ENCODE peak calls at places on chromosomes 16 and 17, in nine cellular contexts. P is CD8-positive, alpha-beta T cell; Z is heart right ventricle; T is Panc1; A is lower lobe of right lung; V is ovary; O is endodermal cell; C is esophagus muscularis mucosa; K is tibial artery. M is an unnamed sample.

GRCh38 chr16:30786936-30787612 is at the start of gene ZNF629:
- DNase-seq in Z (peak; percentile 84), V (peak; percentile 74), O (peak; percentile 89), P (peak; percentile 20), A (peak; percentile 75), T (no peak), K (peak; percentile 83), C (no peak), M (peak; percentile 83)

GRCh38 chr17:43456661-43457361 is 27.0 kb upstream of the DHX8 start:
- DNase-seq in Z (peak; percentile 15), O (no peak), V (no peak), C (peak; percentile 93), P (no peak), T (no peak), A (peak; percentile 55), K (no peak), M (no peak)

GRCh38 chr16:50248845-50249244 is 17.5 kb upstream of the ADCY7 start:
- DNase-seq in A (no peak), C (no peak), T (no peak), P (no peak), K (no peak), O (peak; percentile 71), Z (no peak), V (no peak), M (no peak)

GRCh38 chr17:57442914-57443571 is 186.7 kb downstream of the MSI2 start:
- DNase-seq in K (no peak), O (no peak), V (peak; percentile 37), C (no peak), Z (no peak), P (peak; percentile 54), T (no peak), A (no peak), M (no peak)

GRCh38 chr16:51538707-51539604 is 387.9 kb upstream of the SALL1 start:
- DNase-seq in A (no peak), C (peak; percentile 86), T (peak; percentile 78), P (no peak), V (no peak), K (no peak), Z (no peak), O (peak; percentile 65), M (no peak)

GRCh38 chr17:68910789-68911431 is 44.3 kb downstream of the ABCA8 start:
- DNase-seq in V (no peak), Z (no peak), T (no peak), C (no peak), K (no peak), O (no peak), A (no peak), P (no peak), M (no peak)

GRCh38 chr16:57570301-57571070 is 28.0 kb downstream of the ADGRG5 start:
- DNase-seq in K (no peak), O (no peak), T (no peak), C (no peak), Z (no peak), A (no peak), V (no peak), P (no peak), M (no peak)

GRCh38 chr17:69478916-69479315 is 64.4 kb downstream of the MAP2K6 start:
- DNase-seq in O (peak; percentile 24), T (no peak), P (no peak), V (no peak), K (no peak), C (no peak), Z (no peak), A (no peak), M (no peak)

GRCh38 chr16:81429045-81429521 is 15.5 kb upstream of the CMIP start:
- DNase-seq in K (no peak), T (no peak), A (no peak), P (no peak), Z (no peak), C (no peak), V (no peak), O (peak; percentile 90), M (no peak)

GRCh38 chr16:28263305-28263704 is 29.0 kb upstream of the SBK1 start:
- DNase-seq in Z (no peak), T (no peak), K (no peak), V (no peak), P (no peak), C (no peak), A (no peak), O (no peak), M (no peak)

GRCh38 chr17:37458805-37459204 is 30.9 kb upstream of the DUSP14 start:
- DNase-seq in A (no peak), O (no peak), C (no peak), P (no peak), Z (no peak), T (no peak), V (no peak), K (no peak), M (no peak)

GRCh38 chr16:73432794-73433455 is 385.0 kb upstream of the ZFHX3 start:
- DNase-seq in K (no peak), V (no peak), T (no peak), Z (no peak), O (no peak), P (no peak), C (no peak), A (no peak), M (no peak)

GRCh38 chr16:86088287-86088686 is 189.3 kb downstream of the IRF8 start:
- DNase-seq in T (no peak), C (no peak), Z (no peak), P (no peak), K (peak; percentile 0), A (no peak), V (no peak), O (no peak), M (no peak)

GRCh38 chr16:19810817-19811731 is 73.6 kb downstream of the GPRC5B start:
- DNase-seq in Z (no peak), A (no peak), V (no peak), K (no peak), C (no peak), O (no peak), T (no peak), P (no peak), M (no peak)

GRCh38 chr16:85350973-85351372 is 238.7 kb upstream of the CIBAR2 start:
- DNase-seq in Z (peak; percentile 90), V (peak; percentile 80), A (peak; percentile 91), P (no peak), K (peak; percentile 97), T (peak; percentile 63), O (no peak), C (no peak), M (peak; percentile 92)

GRCh38 chr17:48445248-48445620 is 15.2 kb upstream of the SKAP1 start:
- DNase-seq in T (no peak), C (no peak), K (no peak), A (no peak), V (no peak), Z (no peak), P (no peak), O (peak; percentile 35), M (no peak)
- H3K4me1 ChIP-seq in T (no peaks in the 10 kb centered on the region), C (no peaks in the 10 kb centered on the region), K (no peaks in the 10 kb centered on the region), A (peaks cover 9% of the 10 kb centered on the region), V (no peaks in the 10 kb centered on the region), Z (no peaks in the 10 kb centered on the region), P (peaks cover 55% of the 10 kb centered on the region), O (no peaks in the 10 kb centered on the region), M (no peaks in the 10 kb centered on the region)

GRCh38 chr16:88747588-88748301 is 37.3 kb downstream of the PIEZO1 start:
- DNase-seq in A (no peak), O (peak; percentile 90), T (no peak), V (no peak), C (no peak), Z (no peak), K (no peak), P (no peak), M (no peak)
- TF ChIP-seq CTCF in A (peak; percentile 18), O (peak; percentile 73), T (peak; percentile 79), V (no peak), C (peak; percentile 22), Z (no peak), K (no peak), P (no peak), M (peak; percentile 17)

DNA sequence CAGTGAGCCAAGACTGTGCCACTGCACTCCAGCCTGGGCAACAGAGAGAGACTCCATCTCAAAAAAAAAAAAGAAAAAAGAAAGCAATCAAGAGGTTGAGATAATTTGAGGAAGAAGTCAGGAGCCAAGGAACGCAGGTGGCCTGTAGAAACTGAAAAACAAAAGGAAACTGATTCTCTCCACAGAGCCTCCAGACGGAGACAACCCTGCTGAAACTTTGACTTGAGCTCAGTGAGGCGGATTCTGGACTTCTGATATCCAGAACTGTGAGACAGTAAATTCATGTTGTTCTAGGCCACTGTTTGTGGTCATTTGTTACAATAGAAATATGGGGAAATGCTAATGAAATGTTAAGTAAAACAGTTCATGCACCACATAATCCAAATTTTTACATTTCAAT is 5.3 kb downstream of the MBTPS1 start:
- DNase-seq in V (no peak), K (no peak), T (no peak), Z (no peak), O (no peak), A (no peak), P (no peak), C (no peak), M (no peak)
- H3K4me3 ChIP-seq in V (no peak overlapping the region), K (no peak overlapping the region), T (no peak overlapping the region), Z (no peak overlapping the region), O (no peak overlapping the region), A (no peak overlapping the region), P (no peak overlapping the region), C (no peak overlapping the region), M (no peak overlapping the region)

GRCh38 chr16:70572926-70573270 is 49.3 kb downstream of the SF3B3 start:
- DNase-seq in K (no peak), T (no peak), C (no peak), O (no peak), V (no peak), Z (no peak), A (no peak), P (no peak), M (no peak)

GRCh38 chr16:70573451-70574121 is 50.0 kb downstream of the SF3B3 start:
- DNase-seq in C (no peak), O (no peak), V (peak; percentile 36), K (no peak), T (no peak), Z (peak; percentile 77), P (no peak), A (no peak), M (no peak)

GRCh38 chr16:70571623-70572022 is 48.0 kb downstream of the SF3B3 start:
- DNase-seq in P (no peak), Z (no peak), V (no peak), T (no peak), K (no peak), O (no peak), A (no peak), C (no peak), M (no peak)

GRCh38 chr16:70570967-70571570 is 47.5 kb downstream of the SF3B3 start:
- DNase-seq in P (no peak), K (no peak), A (no peak), Z (no peak), V (no peak), O (no peak), C (no peak), T (no peak), M (no peak)

GRCh38 chr16:70572050-70572925 is 48.7 kb downstream of the SF3B3 start:
- DNase-seq in P (no peak), Z (no peak), C (no peak), A (no peak), T (no peak), K (no peak), O (no peak), V (no peak), M (no peak)
- H3K4me1 ChIP-seq in P (no peaks in the 10 kb centered on the region), Z (peaks cover 49% of the 10 kb centered on the region), C (peaks cover 49% of the 10 kb centered on the region), A (peaks cover 57% of the 10 kb centered on the region), T (peaks cover 21% of the 10 kb centered on the region), K (peaks cover 49% of the 10 kb centered on the region), O (no peaks in the 10 kb centered on the region), V (peaks cover 6% of the 10 kb centered on the region), M (peaks cover 57% of the 10 kb centered on the region)

M was measured in upper lobe of right lung.